ENCODE peak calls at places on chromosomes 6 and 20, in eight cellular contexts. One of them, this sample, is unnamed.

GRCh38 chr6:71404145-71404966 is 115.7 kb downstream of the OGFRL1 start:
- DNase-seq in H9: no peak
- DNase-seq in CD14-positive monocyte: no peak
- DNase-seq in GM19239: no peak
- DNase-seq in cardiac fibroblast: peak
- DNase-seq in EL: peak
- DNase-seq in NCI-H1105: no peak
- DNase-seq in A673: peak
- DNase-seq in this sample: peak

GRCh38 chr6:105397987-105398386 is 4.9 kb downstream of the PREP start:
- DNase-seq in NCI-H1105: no peak
- DNase-seq in H9: no peak
- DNase-seq in GM19239: no peak
- DNase-seq in CD14-positive monocyte: no peak
- DNase-seq in cardiac fibroblast: no peak
- DNase-seq in EL: no peak
- DNase-seq in A673: no peak
- DNase-seq in this sample: no peak

GRCh38 chr6:67244037-67244436 is 1391.0 kb upstream of the ADGRB3 start:
- DNase-seq in H9: no peak
- DNase-seq in NCI-H1105: no peak
- DNase-seq in CD14-positive monocyte: no peak
- DNase-seq in cardiac fibroblast: no peak
- DNase-seq in A673: no peak
- DNase-seq in GM19239: no peak
- DNase-seq in EL: no peak
- DNase-seq in this sample: no peak

GRCh38 chr6:70673601-70674000 is 5.9 kb downstream of the SMAP1 start:
- DNase-seq in EL: peak
- DNase-seq in H9: no peak
- DNase-seq in cardiac fibroblast: peak
- DNase-seq in CD14-positive monocyte: no peak
- DNase-seq in NCI-H1105: no peak
- DNase-seq in GM19239: no peak
- DNase-seq in A673: no peak
- DNase-seq in this sample: peak

GRCh38 chr6:42294759-42295158 is 77.1 kb upstream of the MRPS10 start:
- DNase-seq in A673: no peak
- DNase-seq in NCI-H1105: no peak
- DNase-seq in EL: peak
- DNase-seq in GM19239: no peak
- DNase-seq in CD14-positive monocyte: peak
- DNase-seq in cardiac fibroblast: peak
- DNase-seq in H9: no peak
- DNase-seq in this sample: no peak

GRCh38 chr6:116866281-116866871 is 10.7 kb upstream of the RFX6 start:
- DNase-seq in A673: no peak
- DNase-seq in cardiac fibroblast: no peak
- DNase-seq in EL: no peak
- DNase-seq in H9: no peak
- DNase-seq in NCI-H1105: no peak
- DNase-seq in CD14-positive monocyte: no peak
- DNase-seq in GM19239: no peak
- DNase-seq in this sample: no peak

GRCh38 chr6:10993896-10994295 is 50.2 kb downstream of the ELOVL2 start:
- DNase-seq in EL: no peak
- DNase-seq in CD14-positive monocyte: no peak
- DNase-seq in NCI-H1105: no peak
- DNase-seq in cardiac fibroblast: no peak
- DNase-seq in A673: no peak
- DNase-seq in GM19239: no peak
- DNase-seq in H9: no peak
- DNase-seq in this sample: no peak

GRCh38 chr6:135231469-135231844 is 50.3 kb downstream of the MYB start:
- DNase-seq in cardiac fibroblast: peak
- DNase-seq in NCI-H1105: no peak
- DNase-seq in EL: peak
- DNase-seq in H9: no peak
- DNase-seq in A673: no peak
- DNase-seq in GM19239: no peak
- DNase-seq in CD14-positive monocyte: no peak
- DNase-seq in this sample: no peak

GRCh38 chr20:50982372-50982771 is 23.8 kb downstream of the MOCS3 start:
- DNase-seq in EL: peak
- DNase-seq in GM19239: no peak
- DNase-seq in cardiac fibroblast: peak
- DNase-seq in A673: no peak
- DNase-seq in H9: no peak
- DNase-seq in NCI-H1105: peak
- DNase-seq in CD14-positive monocyte: peak
- DNase-seq in this sample: no peak

GRCh38 chr20:40778894-40779496 is 90.0 kb upstream of the MAFB start:
- DNase-seq in NCI-H1105: no peak
- DNase-seq in GM19239: no peak
- DNase-seq in EL: no peak
- DNase-seq in cardiac fibroblast: no peak
- DNase-seq in A673: no peak
- DNase-seq in CD14-positive monocyte: no peak
- DNase-seq in H9: no peak
- DNase-seq in this sample: no peak

This sample was measured in iPS DF 19.7.